ENCODE peak calls at places on chromosomes 12 and 14, in seven cellular contexts. B is GM20000; O is lower lobe of right lung; K is activated effector memory CD4-positive, alpha-beta T cell treated with Interleukin-2 at 50 U/mL for 16 hours; Y is stimulated activated CD4-positive, alpha-beta T cell treated with anti-CD3 and anti-CD28 coated beads, Interleukin-1b, Interleukin-23, amount 100 ng/mL, for 1 hour; J is NAMALWA; F is Right ventricle myocardium superior. N is an unnamed sample.

GRCh38 chr12:95608252-95609033 is 57.2 kb upstream of the USP44 start:
- DNase-seq in B (no peak), O (peak), K (no peak), Y (no peak), J (no peak), F (peak), N (no peak)

GRCh38 chr14:101361044-101361443 is 200.3 kb upstream of the DIO3 start:
- DNase-seq in B (no peak), O (no peak), K (no peak), Y (no peak), J (peak), F (no peak), N (no peak)

GRCh38 chr14:64760146-64760755 is 56.0 kb downstream of the PLEKHG3 start:
- DNase-seq in B (peak), O (peak), K (peak), Y (no peak), J (peak), F (peak), N (peak)

GRCh38 chr14:87794566-87794965 is 198.4 kb downstream of the GALC start:
- DNase-seq in B (no peak), O (no peak), K (no peak), Y (no peak), J (no peak), F (no peak), N (no peak)

GRCh38 chr14:67668559-67668958 is 5.9 kb downstream of the VTI1B start:
- DNase-seq in B (no peak), O (no peak), K (no peak), Y (no peak), J (peak), F (no peak), N (no peak)

GRCh38 chr12:87274594-87275245 is 754.5 kb downstream of the C12orf50 start:
- DNase-seq in B (no peak), O (no peak), K (no peak), Y (no peak), J (peak), F (no peak), N (no peak)

GRCh38 chr14:95953111-95953724 is 76.6 kb downstream of the TUNAR start:
- DNase-seq in B (no peak), O (no peak), K (no peak), Y (no peak), J (peak), F (no peak), N (no peak)

GRCh38 chr14:54730156-54730961 is 163.4 kb downstream of the SAMD4A start:
- DNase-seq in B (peak), O (no peak), K (no peak), Y (no peak), J (peak), F (no peak), N (peak)

GRCh38 chr12:120234643-120235368 is 30.7 kb downstream of the PXN start:
- DNase-seq in B (no peak), O (peak), K (no peak), Y (no peak), J (no peak), F (peak), N (no peak)

GRCh38 chr14:58216544-58216943 is 16.6 kb downstream of the ACTR10 start:
- DNase-seq in B (no peak), O (no peak), K (no peak), Y (no peak), J (no peak), F (no peak), N (no peak)

GRCh38 chr12:68067762-68068376 is 78.6 kb downstream of the IFNG-AS1 start:
- DNase-seq in B (no peak), O (no peak), K (no peak), Y (no peak), J (peak), F (no peak), N (no peak)

GRCh38 chr12:76186507-76186906 is 102.0 kb upstream of the NAP1L1 start:
- DNase-seq in B (no peak), O (no peak), K (no peak), Y (no peak), J (no peak), F (no peak), N (no peak)

GRCh38 chr12:56836800-56837663 is 73.9 kb downstream of the HSD17B6 start:
- DNase-seq in B (no peak), O (no peak), K (no peak), Y (no peak), J (peak), F (no peak), N (no peak)

GRCh38 chr12:121718653-121719239 is 6.2 kb downstream of the TMEM120B start:
- DNase-seq in B (no peak), O (no peak), K (no peak), Y (no peak), J (peak), F (no peak), N (peak)

GRCh38 chr12:93526786-93527428 is 45.6 kb upstream of the SOCS2 start:
- DNase-seq in B (no peak), O (no peak), K (no peak), Y (no peak), J (no peak), F (no peak), N (no peak)

GRCh38 chr12:93507151-93507550 is 39.8 kb downstream of the MRPL42 start:
- DNase-seq in B (no peak), O (no peak), K (no peak), Y (no peak), J (no peak), F (no peak), N (no peak)

GRCh38 chr14:66745078-66745477 is 237.1 kb downstream of the GPHN start:
- DNase-seq in B (no peak), O (no peak), K (no peak), Y (no peak), J (no peak), F (no peak), N (no peak)

GRCh38 chr12:19120795-19121194 is 8.7 kb upstream of the PLEKHA5 start:
- DNase-seq in B (no peak), O (no peak), K (no peak), Y (no peak), J (no peak), F (no peak), N (no peak)

GRCh38 chr12:31118831-31119530 is 45.3 kb downstream of the DDX11 start:
- DNase-seq in B (peak), O (no peak), K (no peak), Y (no peak), J (peak), F (no peak), N (no peak)

GRCh38 chr12:54984602-54985376 is at the start of gene TESPA1:
- DNase-seq in B (peak), O (peak), K (peak), Y (peak), J (peak), F (peak), N (peak)

GRCh38 chr12:109099426-109100020 is 2.1 kb downstream of the UNG start:
- DNase-seq in B (no peak), O (no peak), K (no peak), Y (no peak), J (no peak), F (no peak), N (no peak)

GRCh38 chr12:93127582-93128331 is 198.7 kb upstream of the EEA1 start:
- DNase-seq in B (no peak), O (peak), K (no peak), Y (no peak), J (no peak), F (peak), N (no peak)

GRCh38 chr12:25529738-25530137 is 23.3 kb downstream of the LMNTD1 start:
- DNase-seq in B (no peak), O (no peak), K (no peak), Y (no peak), J (no peak), F (no peak), N (no peak)

GRCh38 chr14:44803239-44803905 is 158.4 kb downstream of the KLHL28 start:
- DNase-seq in B (peak), O (no peak), K (no peak), Y (no peak), J (peak), F (no peak), N (no peak)

GRCh38 chr14:103558071-103558882 is 4.2 kb downstream of the BAG5 start:
- DNase-seq in B (no peak), O (peak), K (no peak), Y (no peak), J (no peak), F (peak), N (no peak)

GRCh38 chr14:64838656-64839055 is 41.1 kb downstream of the SPTB start:
- DNase-seq in B (no peak), O (no peak), K (no peak), Y (no peak), J (no peak), F (no peak), N (no peak)

GRCh38 chr12:63047146-63047545 is 103.9 kb downstream of the AVPR1A start:
- DNase-seq in B (no peak), O (no peak), K (no peak), Y (no peak), J (no peak), F (no peak), N (no peak)

GRCh38 chr14:68756071-68756481 is 36.8 kb downstream of the ZFP36L1 start:
- DNase-seq in B (no peak), O (no peak), K (no peak), Y (no peak), J (no peak), F (no peak), N (no peak)

GRCh38 chr12:114666746-114667668 is 17.0 kb downstream of the TBX3 start:
- DNase-seq in B (no peak), O (no peak), K (no peak), Y (no peak), J (no peak), F (no peak), N (no peak)

GRCh38 chr12:47892819-47893218 is 12.0 kb downstream of the VDR start:
- DNase-seq in B (no peak), O (no peak), K (no peak), Y (no peak), J (no peak), F (no peak), N (no peak)

GRCh38 chr14:100775831-100776591 is 49.3 kb downstream of the DLK1 start:
- DNase-seq in B (peak), O (no peak), K (no peak), Y (no peak), J (no peak), F (no peak), N (no peak)

GRCh38 chr12:99259040-99259934 is 388.3 kb upstream of the GARIN6 start:
- DNase-seq in B (no peak), O (no peak), K (no peak), Y (no peak), J (no peak), F (no peak), N (no peak)

GRCh38 chr14:70901218-70901772 is 6.0 kb upstream of the PCNX1 start:
- DNase-seq in B (no peak), O (no peak), K (no peak), Y (no peak), J (no peak), F (no peak), N (no peak)

GRCh38 chr12:51636581-51636980 is 45.5 kb downstream of the SCN8A start:
- DNase-seq in B (no peak), O (no peak), K (no peak), Y (no peak), J (no peak), F (no peak), N (no peak)

GRCh38 chr14:77184396-77185092 is 2.9 kb downstream of the TMEM63C start:
- DNase-seq in B (no peak), O (no peak), K (no peak), Y (no peak), J (no peak), F (no peak), N (no peak)

GRCh38 chr12:130792926-130793849 is 45.9 kb downstream of the STX2 start:
- DNase-seq in B (no peak), O (no peak), K (no peak), Y (no peak), J (no peak), F (no peak), N (no peak)

N was measured in activated T-helper 1 cell treated with anti-CD3 and anti-CD28 coated beads, Interleukin-12 subunit alpha, Interleukin-12 subunit beta, Interleukin-2, Interleukin-4 antibody, amounts not matched to agents 30 ng/mL and 10 ng/mL and 1 ng/mL, durations not matched to agents 14 hours and 24 hours and 36 hours.